ENCODE peak calls at places on chromosome 5, in seven cellular contexts. N is NCI-H1436, P is ELR, U is NCI-H510A treated with DMSO at 0.1 percent for 48 hours, Z is AG08395, Y is amygdala, B is brain microvascular endothelial cell. R is an unnamed sample.

GRCh38 chr5:149766460-149767277 is 36.6 kb downstream of the PPARGC1B start:
- DNase-seq in N (no peak), P (no peak), U (no peak), Z (no peak), Y (no peak), B (no peak), R (no peak)

GRCh38 chr5:1521671-1522600 is 1.8 kb downstream of the LPCAT1 start:
- DNase-seq in N (no peak), P (peak), U (no peak), Z (peak), Y (no peak), B (peak), R (no peak)

GRCh38 chr5:1382248-1382700 is 37.4 kb upstream of the CLPTM1L start:
- DNase-seq in N (no peak), P (no peak), U (no peak), Z (no peak), Y (no peak), B (no peak), R (no peak)

GRCh38 chr5:164053123-164053522 is 547.7 kb downstream of the MAT2B start:
- DNase-seq in N (no peak), P (no peak), U (no peak), Z (no peak), Y (no peak), B (no peak), R (no peak)

GRCh38 chr5:133370904-133371303 is 241.4 kb downstream of the FSTL4 start:
- DNase-seq in N (no peak), P (no peak), U (no peak), Z (no peak), Y (no peak), B (no peak), R (no peak)

GRCh38 chr5:110625376-110625999 is 101.0 kb downstream of the TMEM232 start:
- DNase-seq in N (peak), P (peak), U (peak), Z (peak), Y (no peak), B (no peak), R (peak)

GRCh38 chr5:109676920-109677319 is 12.8 kb upstream of the MAN2A1 start:
- DNase-seq in N (no peak), P (no peak), U (no peak), Z (no peak), Y (no peak), B (no peak), R (no peak)

GRCh38 chr5:15991586-15991985 is 188.0 kb downstream of the MARCHF11 start:
- DNase-seq in N (no peak), P (no peak), U (no peak), Z (no peak), Y (no peak), B (no peak), R (no peak)

GRCh38 chr5:78541058-78541624 is 107.4 kb downstream of the LHFPL2 start:
- DNase-seq in N (no peak), P (no peak), U (no peak), Z (no peak), Y (no peak), B (no peak), R (no peak)

GRCh38 chr5:59222687-59223511 is 640.0 kb downstream of the RAB3C start:
- DNase-seq in N (no peak), P (no peak), U (no peak), Z (no peak), Y (no peak), B (no peak), R (no peak)

GRCh38 chr5:168681556-168682183 is 102.5 kb upstream of the PANK3 start:
- DNase-seq in N (no peak), P (peak), U (no peak), Z (peak), Y (no peak), B (peak), R (no peak)

GRCh38 chr5:175840050-175840841 is 31.1 kb upstream of the CPLX2 start:
- DNase-seq in N (no peak), P (peak), U (no peak), Z (peak), Y (no peak), B (peak), R (no peak)

GRCh38 chr5:159945359-159945758 is 29.1 kb downstream of the ADRA1B start:
- DNase-seq in N (no peak), P (no peak), U (no peak), Z (no peak), Y (no peak), B (no peak), R (no peak)

GRCh38 chr5:14155075-14155474 is 11.9 kb downstream of the TRIO start:
- DNase-seq in N (no peak), P (no peak), U (no peak), Z (no peak), Y (no peak), B (no peak), R (no peak)

GRCh38 chr5:137619191-137619870 is 116.6 kb downstream of the KLHL3 start:
- DNase-seq in N (no peak), P (peak), U (peak), Z (peak), Y (no peak), B (peak), R (peak)

GRCh38 chr5:141560141-141560540 is 58.7 kb downstream of the DIAPH1 start:
- DNase-seq in N (peak), P (no peak), U (no peak), Z (no peak), Y (no peak), B (no peak), R (peak)

GRCh38 chr5:54743997-54744788 is 226.6 kb downstream of the SNX18 start:
- DNase-seq in N (no peak), P (peak), U (no peak), Z (peak), Y (no peak), B (peak), R (no peak)

GRCh38 chr5:24621809-24622208 is 23.0 kb downstream of the CDH10 start:
- DNase-seq in N (peak), P (no peak), U (peak), Z (no peak), Y (no peak), B (no peak), R (no peak)

GRCh38 chr5:77893225-77893860 is 117.2 kb upstream of the TBCA start:
- DNase-seq in N (no peak), P (peak), U (no peak), Z (peak), Y (peak), B (peak), R (no peak)